ENCODE peak calls at places on chromosome 14, in eight cellular contexts. R is astrocyte, D is neural progenitor cell, V is astrocyte of the spinal cord, P is BJ, U is mesothelial cell of epicardium, Z is dorsolateral prefrontal cortex, M is progenitor cell of endocrine pancreas. Q is an unnamed sample.

GRCh38 chr14:22888662-22889061 is 5.6 kb downstream of the REM2 start:
- DNase-seq in R (no peak), D (no peak), V (no peak), P (no peak), U (no peak), Z (no peak), M (no peak), Q (no peak)

GRCh38 chr14:25056688-25057078 is 6.7 kb upstream of the STXBP6 start:
- DNase-seq in R (peak; percentile 30), D (no peak), V (no peak), P (no peak), U (no peak), Z (no peak), M (no peak), Q (no peak)

GRCh38 chr14:61934385-61934784 is 172.2 kb downstream of the SNAPC1 start:
- DNase-seq in R (peak; percentile 94), D (no peak), V (peak; percentile 90), P (peak; percentile 98), U (no peak), Z (no peak), M (no peak), Q (no peak)

GRCh38 chr14:89936654-89937185 is 17.8 kb downstream of the EFCAB11 start:
- DNase-seq in R (no peak), D (no peak), V (no peak), P (no peak), U (no peak), Z (no peak), M (no peak), Q (no peak)

GRCh38 chr14:73105050-73105449 is 31.3 kb upstream of the PSEN1 start:
- DNase-seq in R (no peak), D (no peak), V (no peak), P (no peak), U (no peak), Z (no peak), M (no peak), Q (no peak)

GRCh38 chr14:68576496-68577244 is 216.2 kb downstream of the ZFP36L1 start:
- DNase-seq in R (peak; percentile 69), D (no peak), V (peak; percentile 41), P (no peak), U (no peak), Z (no peak), M (no peak), Q (no peak)

GRCh38 chr14:79186523-79186922 is 1016.4 kb downstream of the NRXN3 start:
- DNase-seq in R (peak; percentile 23), D (no peak), V (peak; percentile 7), P (no peak), U (no peak), Z (no peak), M (no peak), Q (no peak)

GRCh38 chr14:71410578-71411279 is 503.5 kb downstream of the PCNX1 start:
- DNase-seq in R (no peak), D (no peak), V (no peak), P (no peak), U (no peak), Z (no peak), M (no peak), Q (no peak)

GRCh38 chr14:24377660-24378059 is 9.7 kb downstream of the NFATC4 start:
- DNase-seq in R (no peak), D (no peak), V (no peak), P (no peak), U (no peak), Z (no peak), M (no peak), Q (no peak)

GRCh38 chr14:69012251-69012953 is 33.3 kb upstream of the ACTN1 start:
- DNase-seq in R (no peak), D (no peak), V (no peak), P (no peak), U (no peak), Z (no peak), M (no peak), Q (no peak)

GRCh38 chr14:35534130-35534883 is at the start of gene INSM2:
- DNase-seq in R (no peak), D (peak; percentile 25), V (no peak), P (no peak), U (no peak), Z (no peak), M (peak; percentile 11), Q (no peak)
- TF ChIP-seq CTCF in R (no peak), D (peak; percentile 39), V (peak; percentile 11), P (peak; percentile 18), U (no peak), Z (no peak), M (no peak), Q (peak; percentile 42)

GRCh38 chr14:63357841-63358240 is 39.1 kb upstream of the GPHB5 start:
- DNase-seq in R (no peak), D (no peak), V (no peak), P (no peak), U (no peak), Z (no peak), M (no peak), Q (no peak)

GRCh38 chr14:63362305-63362914 is 43.7 kb upstream of the GPHB5 start:
- DNase-seq in R (no peak), D (peak; percentile 50), V (no peak), P (no peak), U (no peak), Z (no peak), M (no peak), Q (no peak)

GRCh38 chr14:63361790-63362189 is 43.1 kb upstream of the GPHB5 start:
- DNase-seq in R (no peak), D (no peak), V (no peak), P (no peak), U (no peak), Z (no peak), M (no peak), Q (no peak)
- TF ChIP-seq CTCF in R (no peak), D (no peak), V (no peak), P (no peak), U (no peak), Z (no peak), M (no peak), Q (no peak)

GRCh38 chr14:74645735-74646134 is 33.7 kb upstream of the LTBP2 start:
- DNase-seq in R (no peak), D (no peak), V (no peak), P (no peak), U (no peak), Z (no peak), M (no peak), Q (no peak)
- TF ChIP-seq CTCF in R (no peak), D (no peak), V (no peak), P (no peak), U (no peak), Z (no peak), M (no peak), Q (no peak)

GRCh38 chr14:65043893-65044595 is 57.3 kb downstream of the FNTB start:
- DNase-seq in R (no peak), D (no peak), V (no peak), P (no peak), U (no peak), Z (no peak), M (no peak), Q (no peak)
- TF ChIP-seq CTCF in R (no peak), D (no peak), V (no peak), P (no peak), U (no peak), Z (no peak), M (no peak), Q (no peak)

GRCh38 chr14:60272177-60272576 is 23.2 kb downstream of the PPM1A start:
- DNase-seq in R (no peak), D (no peak), V (no peak), P (no peak), U (no peak), Z (no peak), M (no peak), Q (no peak)

GRCh38 chr14:60265163-60265562 is 16.1 kb downstream of the PPM1A start:
- DNase-seq in R (no peak), D (no peak), V (no peak), P (no peak), U (no peak), Z (no peak), M (no peak), Q (no peak)

GRCh38 chr14:60266021-60266937 is 17.3 kb downstream of the PPM1A start:
- DNase-seq in R (no peak), D (peak; percentile 18), V (no peak), P (no peak), U (no peak), Z (no peak), M (no peak), Q (no peak)
- TF ChIP-seq CTCF in R (peak; percentile 14), D (peak; percentile 57), V (peak; percentile 43), P (peak; percentile 61), U (no peak), Z (no peak), M (peak; percentile 27), Q (peak; percentile 55)

GRCh38 chr14:77108753-77109152 is 10.7 kb downstream of the CIPC start:
- DNase-seq in R (no peak), D (no peak), V (no peak), P (no peak), U (no peak), Z (no peak), M (no peak), Q (no peak)
- TF ChIP-seq CTCF in R (no peak), D (no peak), V (no peak), P (no peak), U (no peak), Z (peak; percentile 16), M (no peak), Q (peak; percentile 24)

DNA sequence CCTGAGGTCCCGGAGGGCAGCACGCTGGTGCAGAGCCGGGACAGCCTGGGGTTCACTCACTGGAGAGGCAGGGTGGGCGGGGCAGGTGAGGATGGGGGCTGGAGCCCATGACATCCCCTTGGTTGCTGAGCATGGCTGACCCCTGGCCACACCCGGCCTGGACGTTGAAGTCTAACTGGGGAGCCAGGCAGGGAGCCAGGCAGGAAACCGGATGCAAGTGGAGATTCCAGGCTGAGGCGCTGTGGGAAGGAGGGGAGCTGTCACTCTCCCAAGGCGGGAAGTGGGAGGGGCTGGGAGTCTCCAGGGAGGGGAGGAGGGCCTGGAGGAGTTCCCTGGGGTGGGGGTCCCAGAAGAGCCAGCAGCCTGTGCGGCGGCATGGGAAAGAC is 7.7 kb upstream of the INF2 start:
- DNase-seq in R (peak; percentile 74), D (peak; percentile 81), V (peak; percentile 79), P (no peak), U (peak; percentile 71), Z (peak; percentile 87), M (no peak), Q (peak; percentile 58)
- TF ChIP-seq CTCF in R (no peak), D (no peak), V (no peak), P (no peak), U (no peak), Z (peak; percentile 22), M (no peak), Q (peak; percentile 1)

GRCh38 chr14:99391671-99392070 is 89.0 kb downstream of the SETD3 start:
- DNase-seq in R (peak; percentile 66), D (no peak), V (peak; percentile 25), P (peak; percentile 10), U (no peak), Z (no peak), M (no peak), Q (no peak)
- TF ChIP-seq CTCF in R (no peak), D (no peak), V (no peak), P (no peak), U (no peak), Z (no peak), M (no peak), Q (no peak)

GRCh38 chr14:33342299-33342974 is 403.8 kb downstream of the NPAS3 start:
- DNase-seq in R (no peak), D (no peak), V (no peak), P (no peak), U (no peak), Z (no peak), M (no peak), Q (no peak)
- TF ChIP-seq CTCF in R (no peak), D (no peak), V (no peak), P (no peak), U (no peak), Z (no peak), M (no peak), Q (no peak)